ENCODE peak calls at places on chromosome 3, in six cellular contexts. F, V, R, O, H and X are unnamed samples.

GRCh38 chr3:12400795-12401194 is 83.5 kb upstream of the TSEN2 start:
- DNase-seq in F (peak), V (no peak), R (no peak), O (no peak), H (no peak), X (no peak)

GRCh38 chr3:114582929-114583328 is 289.1 kb downstream of the TIGIT start:
- DNase-seq in F (no peak), V (no peak), R (no peak), O (peak), H (no peak), X (no peak)

GRCh38 chr3:110789315-110789714 is 282.3 kb upstream of the NECTIN3 start:
- DNase-seq in F (no peak), V (no peak), R (no peak), O (no peak), H (no peak), X (no peak)

GRCh38 chr3:46087871-46088270 is 60.6 kb upstream of the XCR1 start:
- DNase-seq in F (peak), V (no peak), R (no peak), O (peak), H (no peak), X (peak)

GRCh38 chr3:24185738-24186384 is 240.8 kb downstream of the NR1D2 start:
- DNase-seq in F (peak), V (peak), R (no peak), O (peak), H (no peak), X (no peak)

GRCh38 chr3:45958333-45958791 is 15.1 kb downstream of the CXCR6 start:
- DNase-seq in F (no peak), V (no peak), R (no peak), O (no peak), H (no peak), X (no peak)

GRCh38 chr3:5295191-5295690 is 107.7 kb downstream of the EDEM1 start:
- DNase-seq in F (no peak), V (no peak), R (no peak), O (no peak), H (no peak), X (no peak)

GRCh38 chr3:115623414-115623868 is at the start of gene GAP43:
- DNase-seq in F (peak), V (peak), R (no peak), O (no peak), H (no peak), X (no peak)

GRCh38 chr3:118968111-118968510 is 66.5 kb downstream of the IGSF11 start:
- DNase-seq in F (no peak), V (no peak), R (no peak), O (no peak), H (no peak), X (no peak)

GRCh38 chr3:32392530-32393302 is 1.1 kb downstream of the CMTM7 start:
- DNase-seq in F (peak), V (no peak), R (no peak), O (peak), H (peak), X (no peak)

GRCh38 chr3:70805044-70805732 is 492.8 kb upstream of the MDFIC2 start:
- DNase-seq in F (no peak), V (no peak), R (no peak), O (no peak), H (no peak), X (no peak)

GRCh38 chr3:42501321-42501680 is 1.1 kb upstream of the VIPR1 start:
- DNase-seq in F (no peak), V (peak), R (no peak), O (no peak), H (no peak), X (no peak)

GRCh38 chr3:76198086-76198485 is 412.7 kb upstream of the ZNF717 start:
- DNase-seq in F (no peak), V (no peak), R (no peak), O (no peak), H (no peak), X (no peak)

GRCh38 chr3:64242435-64242834 is 17.2 kb upstream of the PRICKLE2 start:
- DNase-seq in F (no peak), V (no peak), R (no peak), O (no peak), H (no peak), X (no peak)

GRCh38 chr3:133328373-133328772 is 71.5 kb upstream of the BFSP2 start:
- DNase-seq in F (no peak), V (no peak), R (no peak), O (no peak), H (no peak), X (no peak)

GRCh38 chr3:195183071-195183776 is 87.7 kb downstream of the XXYLT1 start:
- DNase-seq in F (no peak), V (no peak), R (no peak), O (no peak), H (no peak), X (no peak)

GRCh38 chr3:107198522-107199271 is 178.5 kb upstream of the CCDC54 start:
- DNase-seq in F (no peak), V (no peak), R (no peak), O (no peak), H (no peak), X (no peak)